ENCODE peak calls at places on chromosomes 7 and 10, in ten cellular contexts. G is WERI-Rb-1, M is Caco-2, E is left ventricle myocardium inferior, D is AG04450, N is Calu3, A is fibroblast of lung, Y is IMR-90, T is GM06990, W is GM13976. P is an unnamed sample.

GRCh38 chr7:80665526-80665925 is 27.1 kb downstream of the CD36 start:
- DNase-seq in G (no peak), M (no peak), E (no peak), D (no peak), N (no peak), A (no peak), Y (no peak), T (no peak), W (no peak), P (no peak)

GRCh38 chr7:65307651-65308299 is 65.9 kb upstream of the ZNF92 start:
- DNase-seq in G (peak), M (peak), E (no peak), D (peak), N (peak), A (peak), Y (peak), T (peak), W (peak), P (peak)

GRCh38 chr10:121322046-121322445 is 276.2 kb downstream of the FGFR2 start:
- DNase-seq in G (no peak), M (no peak), E (no peak), D (no peak), N (no peak), A (no peak), Y (no peak), T (no peak), W (no peak), P (no peak)

GRCh38 chr7:138449580-138449979 is 10.5 kb upstream of the TRIM24 start:
- DNase-seq in G (peak), M (peak), E (no peak), D (no peak), N (peak), A (no peak), Y (no peak), T (no peak), W (no peak), P (no peak)

GRCh38 chr7:152865011-152865410 is 105.5 kb downstream of the ACTR3B start:
- DNase-seq in G (no peak), M (no peak), E (no peak), D (no peak), N (no peak), A (no peak), Y (no peak), T (no peak), W (no peak), P (no peak)

GRCh38 chr10:78549536-78549935 is 515.9 kb downstream of the RPS24 start:
- DNase-seq in G (no peak), M (no peak), E (no peak), D (no peak), N (no peak), A (no peak), Y (no peak), T (no peak), W (no peak), P (no peak)

GRCh38 chr10:101493782-101494281 is 94.2 kb downstream of the POLL start:
- DNase-seq in G (no peak), M (no peak), E (no peak), D (no peak), N (no peak), A (no peak), Y (no peak), T (no peak), W (no peak), P (no peak)

GRCh38 chr7:266851-267840 is 22.8 kb upstream of the FOXL3 start:
- DNase-seq in G (peak), M (peak), E (no peak), D (no peak), N (peak), A (no peak), Y (no peak), T (no peak), W (no peak), P (no peak)

GRCh38 chr10:82288461-82288881 is 413.5 kb downstream of the NRG3 start:
- DNase-seq in G (no peak), M (no peak), E (no peak), D (no peak), N (peak), A (no peak), Y (no peak), T (no peak), W (no peak), P (no peak)

GRCh38 chr10:95363303-95363912 is 72.6 kb upstream of the PDLIM1 start:
- DNase-seq in G (peak), M (peak), E (no peak), D (no peak), N (peak), A (peak), Y (peak), T (peak), W (peak), P (peak)

GRCh38 chr10:119222531-119222930 is 15.2 kb downstream of the GRK5 start:
- DNase-seq in G (no peak), M (peak), E (no peak), D (no peak), N (no peak), A (no peak), Y (no peak), T (no peak), W (no peak), P (no peak)

GRCh38 chr7:68785036-68785435 is 813.2 kb upstream of the AUTS2 start:
- DNase-seq in G (no peak), M (no peak), E (no peak), D (no peak), N (no peak), A (no peak), Y (no peak), T (no peak), W (no peak), P (no peak)

GRCh38 chr7:93161181-93161762 is 13.1 kb upstream of the SAMD9L start:
- DNase-seq in G (no peak), M (peak), E (no peak), D (no peak), N (no peak), A (no peak), Y (no peak), T (no peak), W (no peak), P (no peak)

GRCh38 chr7:115410972-115411686 is 489.2 kb downstream of the MDFIC start:
- DNase-seq in G (no peak), M (no peak), E (no peak), D (no peak), N (no peak), A (no peak), Y (no peak), T (peak), W (peak), P (no peak)

GRCh38 chr10:11782793-11783557 is 40.2 kb upstream of the PROSER2 start:
- DNase-seq in G (no peak), M (peak), E (no peak), D (peak), N (peak), A (peak), Y (peak), T (no peak), W (peak), P (peak)

GRCh38 chr10:6053816-6054581 is 8.2 kb downstream of the IL2RA start:
- DNase-seq in G (no peak), M (no peak), E (peak), D (no peak), N (peak), A (no peak), Y (no peak), T (no peak), W (no peak), P (no peak)

GRCh38 chr10:131897297-131897899 is 3.4 kb upstream of the PPP2R2D start:
- DNase-seq in G (no peak), M (no peak), E (no peak), D (no peak), N (no peak), A (no peak), Y (no peak), T (no peak), W (no peak), P (no peak)

GRCh38 chr10:97686301-97686961 is 610 bp downstream of the AVPI1 start:
- DNase-seq in G (no peak), M (no peak), E (no peak), D (no peak), N (no peak), A (no peak), Y (no peak), T (peak), W (no peak), P (no peak)

GRCh38 chr7:150999001-150999400 is 8.2 kb downstream of the NOS3 start:
- DNase-seq in G (no peak), M (no peak), E (no peak), D (no peak), N (no peak), A (no peak), Y (no peak), T (no peak), W (no peak), P (no peak)

GRCh38 chr7:149126662-149127321 is 668 bp upstream of the ZNF425 start:
- DNase-seq in G (peak), M (peak), E (peak), D (no peak), N (peak), A (no peak), Y (peak), T (peak), W (peak), P (no peak)

GRCh38 chr7:39709768-39710291 is 86.5 kb downstream of the RALA start:
- DNase-seq in G (peak), M (no peak), E (peak), D (peak), N (no peak), A (peak), Y (peak), T (peak), W (peak), P (peak)

GRCh38 chr10:97805096-97805879 is 33.5 kb upstream of the SFRP5 start:
- DNase-seq in G (no peak), M (no peak), E (no peak), D (no peak), N (no peak), A (no peak), Y (no peak), T (no peak), W (no peak), P (no peak)

GRCh38 chr7:91288208-91288824 is 24.1 kb downstream of the FZD1 start:
- DNase-seq in G (peak), M (peak), E (peak), D (no peak), N (peak), A (no peak), Y (no peak), T (no peak), W (peak), P (no peak)

GRCh38 chr10:121735248-121735647 is 137.0 kb upstream of the FGFR2 start:
- DNase-seq in G (no peak), M (no peak), E (no peak), D (no peak), N (no peak), A (no peak), Y (no peak), T (no peak), W (no peak), P (no peak)

GRCh38 chr7:135718794-135719436 is 9.1 kb downstream of the SLC13A4 start:
- DNase-seq in G (no peak), M (no peak), E (no peak), D (no peak), N (no peak), A (no peak), Y (no peak), T (no peak), W (no peak), P (no peak)

GRCh38 chr7:106887376-106887775 is 22.3 kb downstream of the PIK3CG start:
- DNase-seq in G (no peak), M (no peak), E (no peak), D (no peak), N (no peak), A (no peak), Y (no peak), T (no peak), W (peak), P (no peak)

GRCh38 chr10:10804998-10805737 is 212.5 kb upstream of the CELF2 start:
- DNase-seq in G (no peak), M (no peak), E (no peak), D (no peak), N (no peak), A (no peak), Y (peak), T (no peak), W (no peak), P (peak)

GRCh38 chr10:86931872-86932271 is 25.5 kb downstream of the MMRN2 start:
- DNase-seq in G (no peak), M (no peak), E (no peak), D (no peak), N (no peak), A (peak), Y (peak), T (no peak), W (no peak), P (peak)

GRCh38 chr7:17099083-17099973 is 199.1 kb upstream of the AHR start:
- DNase-seq in G (no peak), M (peak), E (no peak), D (no peak), N (peak), A (peak), Y (no peak), T (no peak), W (no peak), P (no peak)

GRCh38 chr10:126065751-126066150 is 169.4 kb downstream of the FANK1 start:
- DNase-seq in G (peak), M (no peak), E (no peak), D (no peak), N (no peak), A (no peak), Y (no peak), T (no peak), W (no peak), P (no peak)

GRCh38 chr7:31043035-31043434 is 9.1 kb upstream of the ADCYAP1R1 start:
- DNase-seq in G (peak), M (no peak), E (no peak), D (no peak), N (no peak), A (no peak), Y (no peak), T (no peak), W (no peak), P (no peak)

GRCh38 chr10:122949296-122949695 is 4.7 kb downstream of the C10orf88 start:
- DNase-seq in G (no peak), M (no peak), E (no peak), D (no peak), N (no peak), A (no peak), Y (peak), T (no peak), W (no peak), P (no peak)

GRCh38 chr7:26675143-26675887 is 189.1 kb downstream of the SKAP2 start:
- DNase-seq in G (no peak), M (no peak), E (no peak), D (peak), N (no peak), A (peak), Y (peak), T (no peak), W (no peak), P (peak)

GRCh38 chr7:151244871-151245346 is 3.6 kb downstream of the SMARCD3 start:
- DNase-seq in G (no peak), M (no peak), E (no peak), D (no peak), N (no peak), A (no peak), Y (no peak), T (no peak), W (peak), P (no peak)

GRCh38 chr10:131193923-131194322 is 117.6 kb downstream of the TCERG1L start:
- DNase-seq in G (no peak), M (no peak), E (no peak), D (no peak), N (no peak), A (no peak), Y (no peak), T (no peak), W (no peak), P (no peak)

GRCh38 chr10:124105594-124105993 is 12.2 kb upstream of the CHST15 start:
- DNase-seq in G (no peak), M (no peak), E (no peak), D (no peak), N (no peak), A (peak), Y (no peak), T (no peak), W (no peak), P (no peak)

GRCh38 chr7:56053379-56053778 is 1.8 kb downstream of the CCT6A start:
- DNase-seq in G (no peak), M (no peak), E (no peak), D (no peak), N (no peak), A (no peak), Y (no peak), T (no peak), W (no peak), P (no peak)

GRCh38 chr10:124123141-124123540 is 29.7 kb upstream of the CHST15 start:
- DNase-seq in G (no peak), M (no peak), E (no peak), D (no peak), N (no peak), A (no peak), Y (no peak), T (no peak), W (no peak), P (peak)

DNA sequence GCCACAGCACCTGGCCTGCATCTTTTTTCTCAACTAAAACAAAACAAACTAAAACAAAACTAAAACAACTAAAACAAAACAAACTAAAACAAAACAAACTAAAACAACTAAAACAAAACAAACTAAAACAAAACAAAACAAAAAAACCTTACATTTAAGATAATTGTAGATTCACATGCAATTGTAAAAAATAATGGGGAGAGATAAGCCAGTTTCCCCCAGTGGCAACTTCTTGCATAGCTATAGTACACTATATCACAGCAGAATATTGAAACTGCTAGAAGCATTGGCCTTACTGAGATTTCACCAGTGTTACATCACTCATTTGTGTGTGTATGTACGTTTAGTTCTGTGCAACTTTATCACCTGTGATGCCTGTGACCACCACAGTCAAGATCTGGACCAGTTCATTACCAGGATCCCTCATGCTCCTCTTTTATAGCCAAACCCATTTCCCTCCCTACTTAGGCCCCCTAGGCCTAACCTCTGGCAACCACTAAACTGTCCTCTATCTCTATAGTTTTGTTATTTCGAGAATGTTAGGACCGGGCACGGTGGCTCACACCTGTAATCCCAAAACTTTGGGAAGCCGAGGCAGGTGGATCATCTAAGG is 9.3 kb downstream of the FXYD4 start:
- DNase-seq in G (no peak), M (peak), E (no peak), D (no peak), N (no peak), A (peak), Y (peak), T (no peak), W (no peak), P (no peak)
- TF ChIP-seq CTCF in G (no peak), M (no peak), E (no peak), D (peak), N (no peak), A (no peak), Y (no peak), T (no peak), W (no peak), P (peak)

GRCh38 chr7:4744391-4745264 is 30.8 kb upstream of the AP5Z1 start:
- DNase-seq in G (peak), M (peak), E (peak), D (peak), N (peak), A (peak), Y (peak), T (peak), W (peak), P (peak)
- TF ChIP-seq CTCF in G (no peak), M (no peak), E (no peak), D (no peak), N (no peak), A (no peak), Y (no peak), T (peak), W (no peak), P (peak)

DNA sequence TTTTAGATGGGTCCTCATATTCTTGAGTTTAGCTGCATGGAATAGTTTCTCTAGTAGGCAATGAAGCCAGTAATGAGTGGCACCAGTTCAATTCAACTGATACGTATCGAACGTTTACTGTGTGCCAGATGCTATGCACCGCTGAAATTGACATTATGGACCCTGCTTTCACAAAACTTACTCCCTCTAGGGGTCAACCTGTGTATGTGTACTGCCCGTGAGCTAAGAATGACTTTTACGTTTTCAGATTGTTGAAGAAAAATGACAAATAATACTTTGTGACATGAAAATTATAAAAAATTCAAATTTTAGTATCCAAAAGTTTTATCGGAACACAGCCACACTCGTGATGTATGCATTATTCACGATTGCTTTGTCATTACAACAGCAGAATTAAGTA is 95.5 kb downstream of the ZMYND11 start:
- DNase-seq in G (no peak), M (peak), E (no peak), D (no peak), N (no peak), A (peak), Y (no peak), T (no peak), W (no peak), P (no peak)
- TF ChIP-seq CTCF in G (peak), M (peak), E (peak), D (peak), N (peak), A (peak), Y (peak), T (no peak), W (no peak), P (peak)

GRCh38 chr10:46325021-46325420 is 38.2 kb downstream of the ANTXRL start:
- DNase-seq in G (no peak), M (no peak), E (no peak), D (no peak), N (no peak), A (no peak), Y (peak), T (no peak), W (no peak), P (peak)
- TF ChIP-seq CTCF in G (peak), M (peak), E (peak), D (peak), N (peak), A (peak), Y (peak), T (peak), W (peak), P (peak)

GRCh38 chr10:29514306-29514705 is 120.5 kb downstream of the SVIL start:
- DNase-seq in G (no peak), M (no peak), E (no peak), D (no peak), N (no peak), A (no peak), Y (no peak), T (no peak), W (no peak), P (no peak)

GRCh38 chr10:29519670-29520069 is 115.1 kb downstream of the SVIL start:
- DNase-seq in G (no peak), M (no peak), E (no peak), D (no peak), N (no peak), A (no peak), Y (no peak), T (no peak), W (no peak), P (no peak)

GRCh38 chr10:29512460-29512974 is 122.3 kb downstream of the SVIL start:
- DNase-seq in G (no peak), M (no peak), E (no peak), D (no peak), N (no peak), A (no peak), Y (no peak), T (no peak), W (no peak), P (no peak)

GRCh38 chr10:29522038-29522855 is 112.5 kb downstream of the SVIL start:
- DNase-seq in G (no peak), M (no peak), E (no peak), D (no peak), N (no peak), A (peak), Y (peak), T (no peak), W (no peak), P (no peak)

DNA sequence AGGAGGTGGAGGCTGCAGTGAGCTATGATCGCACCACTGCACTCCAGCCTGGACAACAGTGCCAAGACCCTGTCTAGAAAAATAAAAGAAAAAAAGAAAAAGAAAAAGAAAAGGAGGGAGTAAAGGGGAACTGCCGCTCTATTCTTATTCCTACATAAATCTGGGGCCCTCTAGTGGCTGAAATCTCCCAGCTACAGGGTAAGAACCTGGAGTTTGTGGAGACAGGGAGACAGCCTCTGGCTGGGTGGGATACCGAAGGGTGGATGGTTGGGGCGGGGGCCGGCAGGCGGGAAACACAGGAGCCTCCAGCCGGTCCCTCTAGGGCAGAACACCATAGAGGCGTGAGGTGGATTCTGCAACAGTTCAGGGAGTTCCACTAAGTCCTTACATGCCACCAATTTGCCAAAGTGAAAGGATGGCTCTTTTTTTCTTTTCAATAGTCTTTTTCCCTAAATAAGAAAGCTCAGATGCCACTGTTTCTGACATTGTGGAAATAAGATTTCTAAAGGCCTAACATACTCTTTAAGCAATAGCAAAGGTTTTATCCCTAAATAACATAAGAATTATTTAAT is 117.3 kb downstream of the SVIL start:
- DNase-seq in G (peak), M (peak), E (no peak), D (no peak), N (peak), A (peak), Y (peak), T (no peak), W (peak), P (peak)
- TF ChIP-seq CTCF in G (peak), M (peak), E (peak), D (peak), N (peak), A (peak), Y (peak), T (peak), W (no peak), P (peak)

P was measured in HFFc6.